ENCODE peak calls at places on chromosomes 4 and X, in four cellular contexts. One of them, this sample, is unnamed.

GRCh38 chr4:46937493-46937892 is 28.4 kb upstream of the COX7B2 start:
- DNase-seq in A549: no peak
- DNase-seq in K562: no peak
- DNase-seq in HepG2: no peak
- DNase-seq in this sample: no peak

GRCh38 chr4:109465065-109465464 is 31.4 kb downstream of the SEC24B start:
- DNase-seq in A549: no peak
- DNase-seq in K562: no peak
- DNase-seq in HepG2: no peak
- DNase-seq in this sample: no peak

GRCh38 chrX:109939498-109939897 is 63.4 kb upstream of the TMEM164 start:
- DNase-seq in A549: no peak
- DNase-seq in K562: no peak
- DNase-seq in HepG2: no peak
- DNase-seq in this sample: no peak

GRCh38 chr4:10806993-10807645 is 122.6 kb upstream of the CLNK start:
- DNase-seq in A549: no peak
- DNase-seq in K562: no peak
- DNase-seq in HepG2: no peak
- DNase-seq in this sample: no peak

GRCh38 chrX:22577181-22577580 is 304.5 kb downstream of the CBLL2 start:
- DNase-seq in A549: no peak
- DNase-seq in K562: no peak
- DNase-seq in HepG2: no peak
- DNase-seq in this sample: no peak

GRCh38 chr4:19913670-19914069 is 338.0 kb upstream of the SLIT2 start:
- DNase-seq in A549: no peak
- DNase-seq in K562: no peak
- DNase-seq in HepG2: no peak
- DNase-seq in this sample: no peak

GRCh38 chrX:85569691-85570090 is 190.2 kb upstream of the POF1B start:
- DNase-seq in A549: no peak
- DNase-seq in K562: no peak
- DNase-seq in HepG2: no peak
- DNase-seq in this sample: no peak

GRCh38 chrX:15815779-15816452 is 25.6 kb downstream of the ZRSR2 start:
- DNase-seq in A549: peak
- DNase-seq in K562: peak
- DNase-seq in HepG2: peak
- DNase-seq in this sample: no peak

GRCh38 chr4:5066101-5066500 is 14.8 kb downstream of the STK32B start:
- DNase-seq in A549: no peak
- DNase-seq in K562: no peak
- DNase-seq in HepG2: no peak
- DNase-seq in this sample: no peak

GRCh38 chrX:107440692-107441091 is 8.8 kb upstream of the FRMPD3 start:
- DNase-seq in A549: no peak
- DNase-seq in K562: no peak
- DNase-seq in HepG2: no peak
- DNase-seq in this sample: no peak

GRCh38 chr4:157837071-157837470 is 335.8 kb downstream of the GASK1B start:
- DNase-seq in A549: no peak
- DNase-seq in K562: no peak
- DNase-seq in HepG2: no peak
- DNase-seq in this sample: no peak

GRCh38 chr4:139761461-139761860 is 95.8 kb downstream of the MGST2 start:
- DNase-seq in A549: peak
- DNase-seq in K562: peak
- DNase-seq in HepG2: peak
- DNase-seq in this sample: no peak

GRCh38 chrX:88170528-88170927 is 576.5 kb upstream of the CPXCR1 start:
- DNase-seq in A549: peak
- DNase-seq in K562: no peak
- DNase-seq in HepG2: peak
- DNase-seq in this sample: no peak

GRCh38 chrX:413322-414201 is 26.9 kb upstream of the PPP2R3B start:
- DNase-seq in A549: no peak
- DNase-seq in K562: no peak
- DNase-seq in HepG2: no peak
- DNase-seq in this sample: peak

GRCh38 chr4:113943863-113944262 is 35.6 kb downstream of the ARSJ start:
- DNase-seq in A549: no peak
- DNase-seq in K562: no peak
- DNase-seq in HepG2: no peak
- DNase-seq in this sample: no peak

GRCh38 chr4:37994569-37994968 is 34.4 kb downstream of the PTTG2 start:
- DNase-seq in A549: no peak
- DNase-seq in K562: no peak
- DNase-seq in HepG2: no peak
- DNase-seq in this sample: no peak

GRCh38 chr4:27474691-27475090 is 614.0 kb downstream of the STIM2 start:
- DNase-seq in A549: no peak
- DNase-seq in K562: no peak
- DNase-seq in HepG2: no peak
- DNase-seq in this sample: no peak

GRCh38 chrX:41781500-41781899 is 57.5 kb downstream of the GPR82 start:
- DNase-seq in A549: peak
- DNase-seq in K562: peak
- DNase-seq in HepG2: peak
- DNase-seq in this sample: no peak

GRCh38 chr4:159220353-159220752 is 117.5 kb downstream of the RAPGEF2 start:
- DNase-seq in A549: no peak
- DNase-seq in K562: no peak
- DNase-seq in HepG2: no peak
- DNase-seq in this sample: no peak

GRCh38 chr4:23006756-23007155 is 314.0 kb downstream of the GBA3 start:
- DNase-seq in A549: no peak
- DNase-seq in K562: no peak
- DNase-seq in HepG2: no peak
- DNase-seq in this sample: no peak

GRCh38 chr4:70768301-70768948 is 46.7 kb downstream of the RUFY3 start:
- DNase-seq in A549: no peak
- DNase-seq in K562: no peak
- DNase-seq in HepG2: no peak
- DNase-seq in this sample: no peak

GRCh38 chr4:97105716-97106115 is 1037.6 kb downstream of the STPG2 start:
- DNase-seq in A549: no peak
- DNase-seq in K562: no peak
- DNase-seq in HepG2: no peak
- DNase-seq in this sample: no peak

GRCh38 chr4:161762796-161763195 is 401.0 kb downstream of the FSTL5 start:
- DNase-seq in A549: no peak
- DNase-seq in K562: no peak
- DNase-seq in HepG2: no peak
- DNase-seq in this sample: no peak

GRCh38 chr4:182207806-182208483 is 35.3 kb upstream of the TENM3 start:
- DNase-seq in A549: peak
- DNase-seq in K562: no peak
- DNase-seq in HepG2: no peak
- DNase-seq in this sample: no peak

GRCh38 chr4:85039526-85039925 is 73.0 kb upstream of the WDFY3 start:
- DNase-seq in A549: no peak
- DNase-seq in K562: no peak
- DNase-seq in HepG2: no peak
- DNase-seq in this sample: no peak

GRCh38 chrX:50117477-50117876 is 83.3 kb downstream of the AKAP4 start:
- DNase-seq in A549: no peak
- DNase-seq in K562: no peak
- DNase-seq in HepG2: no peak
- DNase-seq in this sample: no peak

GRCh38 chrX:38041237-38041636 is 34.9 kb downstream of the SYTL5 start:
- DNase-seq in A549: no peak
- DNase-seq in K562: no peak
- DNase-seq in HepG2: peak
- DNase-seq in this sample: no peak

GRCh38 chr4:187782425-187782824 is 213.1 kb upstream of the ZFP42 start:
- DNase-seq in A549: no peak
- DNase-seq in K562: no peak
- DNase-seq in HepG2: no peak
- DNase-seq in this sample: no peak

GRCh38 chr4:78069859-78070258 is 12.7 kb downstream of the FRAS1 start:
- DNase-seq in A549: no peak
- DNase-seq in K562: no peak
- DNase-seq in HepG2: no peak
- DNase-seq in this sample: no peak

GRCh38 chr4:44632089-44632488 is 19.3 kb downstream of the YIPF7 start:
- DNase-seq in A549: no peak
- DNase-seq in K562: no peak
- DNase-seq in HepG2: no peak
- DNase-seq in this sample: no peak

GRCh38 chr4:5276475-5277045 is 225.3 kb downstream of the STK32B start:
- DNase-seq in A549: no peak
- DNase-seq in K562: no peak
- DNase-seq in HepG2: no peak
- DNase-seq in this sample: no peak

GRCh38 chrX:52346462-52347165 is 22.2 kb upstream of the XAGE2 start:
- DNase-seq in A549: no peak
- DNase-seq in K562: no peak
- DNase-seq in HepG2: no peak
- DNase-seq in this sample: no peak

GRCh38 chr4:163384926-163385325 is 41.2 kb downstream of the NPY5R start:
- DNase-seq in A549: no peak
- DNase-seq in K562: no peak
- DNase-seq in HepG2: no peak
- DNase-seq in this sample: no peak

GRCh38 chr4:186169333-186169941 is 21.9 kb upstream of the CYP4V2 start:
- DNase-seq in A549: no peak
- DNase-seq in K562: no peak
- DNase-seq in HepG2: no peak
- DNase-seq in this sample: no peak

GRCh38 chrX:30521440-30522182 is 56.0 kb downstream of the TASL start:
- DNase-seq in A549: no peak
- DNase-seq in K562: no peak
- DNase-seq in HepG2: no peak
- DNase-seq in this sample: no peak

GRCh38 chr4:186765673-186766546 is 42.3 kb upstream of the FAT1 start:
- DNase-seq in A549: no peak
- DNase-seq in K562: no peak
- DNase-seq in HepG2: peak
- DNase-seq in this sample: no peak

GRCh38 chrX:50579955-50580354 is 109.3 kb upstream of the DGKK start:
- DNase-seq in A549: peak
- DNase-seq in K562: peak
- DNase-seq in HepG2: peak
- DNase-seq in this sample: no peak

GRCh38 chrX:1751781-1752180 is 136.9 kb downstream of the ASMT start:
- DNase-seq in A549: no peak
- DNase-seq in K562: no peak
- DNase-seq in HepG2: no peak
- DNase-seq in this sample: no peak

GRCh38 chr4:48268956-48269860 is at the start of gene TEC:
- DNase-seq in A549: peak
- DNase-seq in K562: peak
- DNase-seq in HepG2: no peak
- DNase-seq in this sample: peak
- TF ChIP-seq PHF8 in A549: peak
- TF ChIP-seq PHF8 in K562: peak
- TF ChIP-seq PHF8 in HepG2: peak
- TF ChIP-seq PHF8 in this sample: peak

DNA sequence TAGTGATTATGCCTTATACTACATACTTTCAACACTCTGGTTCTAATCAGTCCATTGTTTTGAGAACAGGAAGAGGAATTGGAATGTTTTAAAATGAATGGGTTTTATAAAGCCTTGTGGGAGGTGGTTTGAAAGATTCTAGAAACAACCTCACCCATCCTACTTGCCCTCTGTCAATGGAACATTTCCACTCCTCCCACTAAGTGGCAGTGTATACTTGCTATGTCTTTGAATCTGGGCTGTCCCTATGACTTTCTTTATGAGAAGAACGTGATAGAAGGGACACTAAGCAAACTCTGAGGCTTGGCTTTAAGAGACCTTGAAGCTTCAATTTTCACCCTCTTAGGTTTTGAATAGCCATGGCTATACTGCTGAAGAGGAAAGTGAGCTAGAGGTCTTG is 611.2 kb downstream of the PPP4R3C start:
- DNase-seq in A549: no peak
- DNase-seq in K562: no peak
- DNase-seq in HepG2: peak
- DNase-seq in this sample: no peak
- TF ChIP-seq PHF8 in A549: no peak
- TF ChIP-seq PHF8 in K562: no peak
- TF ChIP-seq PHF8 in HepG2: no peak
- TF ChIP-seq PHF8 in this sample: no peak

GRCh38 chrX:154374361-154375155 is at the start of gene FLNA:
- DNase-seq in A549: no peak
- DNase-seq in K562: peak
- DNase-seq in HepG2: no peak
- DNase-seq in this sample: peak
- TF ChIP-seq PHF8 in A549: no peak
- TF ChIP-seq PHF8 in K562: peak
- TF ChIP-seq PHF8 in HepG2: peak
- TF ChIP-seq PHF8 in this sample: no peak

GRCh38 chrX:12989456-12989855 is 14.5 kb downstream of the TMSB4X start:
- DNase-seq in A549: no peak
- DNase-seq in K562: no peak
- DNase-seq in HepG2: no peak
- DNase-seq in this sample: no peak
- TF ChIP-seq PHF8 in A549: no peak
- TF ChIP-seq PHF8 in K562: no peak
- TF ChIP-seq PHF8 in HepG2: no peak
- TF ChIP-seq PHF8 in this sample: no peak

DNA sequence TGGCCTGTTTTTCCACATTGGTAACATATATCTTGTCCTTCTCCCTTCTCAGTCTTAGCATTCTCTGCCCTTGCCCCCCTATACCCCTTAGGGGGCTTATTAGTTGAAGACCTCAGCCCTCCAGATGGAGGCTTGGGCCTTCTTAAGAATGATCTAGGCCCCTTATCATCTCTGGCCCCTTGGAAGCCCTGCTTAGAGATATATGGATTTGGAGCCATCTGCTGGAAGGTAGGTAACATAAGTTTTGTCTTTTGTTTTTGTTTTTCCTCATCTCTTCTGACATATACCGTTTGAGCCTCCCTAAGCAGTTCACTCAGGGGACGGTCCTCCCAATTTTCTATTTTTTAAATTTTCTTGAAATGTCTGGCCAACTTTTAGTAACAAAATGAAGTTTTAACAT is 48.3 kb upstream of the NAP1L2 start:
- DNase-seq in A549: peak
- DNase-seq in K562: peak
- DNase-seq in HepG2: peak
- DNase-seq in this sample: no peak
- TF ChIP-seq PHF8 in A549: no peak
- TF ChIP-seq PHF8 in K562: no peak
- TF ChIP-seq PHF8 in HepG2: no peak
- TF ChIP-seq PHF8 in this sample: no peak

GRCh38 chr4:134879019-134879418 is 677.4 kb upstream of the PABPC4L start:
- DNase-seq in A549: no peak
- DNase-seq in K562: no peak
- DNase-seq in HepG2: no peak
- DNase-seq in this sample: no peak
- TF ChIP-seq PHF8 in A549: no peak
- TF ChIP-seq PHF8 in K562: no peak
- TF ChIP-seq PHF8 in HepG2: no peak
- TF ChIP-seq PHF8 in this sample: no peak